ENCODE peak calls at places on chromosomes 2 and 18, in ten cellular contexts. W is GM12878, O is suprapubic skin, R is adrenal gland, Y is heart left ventricle, Q is HCT116, G is endothelial cell of umbilical vein, X is transverse colon, S is breast epithelium, J is uterus. K is an unnamed sample.

GRCh38 chr2:71282493-71282892 is 49.1 kb upstream of the ZNF638 start:
- DNase-seq in W (no peak), O (no peak), R (no peak), Y (no peak), Q (no peak), G (no peak), X (no peak), S (no peak), J (no peak), K (no peak)

GRCh38 chr2:6863792-6864191 is 1.9 kb downstream of the CMPK2 start:
- DNase-seq in W (no peak), O (no peak), R (no peak), Y (peak; percentile 66), Q (no peak), G (no peak), X (no peak), S (no peak), J (peak; percentile 15), K (peak; percentile 59)

GRCh38 chr2:205869439-205869838 is 187.1 kb downstream of the NRP2 start:
- DNase-seq in W (no peak), O (no peak), R (no peak), Y (no peak), Q (no peak), G (no peak), X (no peak), S (no peak), J (no peak), K (no peak)

GRCh38 chr2:38290332-38290731 is 86.7 kb downstream of the ATL2 start:
- DNase-seq in W (no peak), O (no peak), R (no peak), Y (no peak), Q (no peak), G (no peak), X (no peak), S (no peak), J (no peak), K (no peak)

GRCh38 chr2:174697267-174697666 is 67.0 kb downstream of the CHRNA1 start:
- DNase-seq in W (no peak), O (no peak), R (peak; percentile 65), Y (peak; percentile 52), Q (peak; percentile 59), G (peak; percentile 57), X (peak; percentile 49), S (no peak), J (no peak), K (no peak)

GRCh38 chr2:216621292-216621691 is 11.9 kb upstream of the IGFBP2 start:
- DNase-seq in W (no peak), O (no peak), R (no peak), Y (no peak), Q (no peak), G (no peak), X (no peak), S (no peak), J (no peak), K (no peak)

GRCh38 chr2:72116081-72116533 is 31.6 kb downstream of the CYP26B1 start:
- DNase-seq in W (no peak), O (peak; percentile 58), R (no peak), Y (no peak), Q (no peak), G (no peak), X (no peak), S (no peak), J (no peak), K (peak; percentile 49)

GRCh38 chr2:75503048-75503607 is 57.6 kb downstream of the EVA1A start:
- DNase-seq in W (no peak), O (no peak), R (no peak), Y (peak; percentile 25), Q (no peak), G (peak; percentile 97), X (no peak), S (no peak), J (no peak), K (no peak)

GRCh38 chr2:17228461-17228860 is 289.8 kb downstream of the RAD51AP2 start:
- DNase-seq in W (no peak), O (no peak), R (no peak), Y (no peak), Q (no peak), G (no peak), X (no peak), S (no peak), J (no peak), K (no peak)

GRCh38 chr18:63848159-63848558 is 39.3 kb upstream of the SERPINB2 start:
- DNase-seq in W (no peak), O (no peak), R (no peak), Y (no peak), Q (peak; percentile 66), G (peak; percentile 62), X (no peak), S (no peak), J (no peak), K (no peak)

GRCh38 chr2:234500394-234501006 is 3.6 kb upstream of the ARL4C start:
- DNase-seq in W (peak; percentile 53), O (no peak), R (peak; percentile 42), Y (peak; percentile 44), Q (peak; percentile 49), G (peak; percentile 61), X (peak; percentile 66), S (no peak), J (peak; percentile 18), K (no peak)

GRCh38 chr2:64848945-64849344 is 140.3 kb upstream of the SLC1A4 start:
- DNase-seq in W (no peak), O (peak; percentile 2), R (no peak), Y (no peak), Q (no peak), G (no peak), X (no peak), S (no peak), J (no peak), K (no peak)

GRCh38 chr18:59514193-59514592 is 155.1 kb upstream of the LMAN1 start:
- DNase-seq in W (no peak), O (peak; percentile 87), R (peak; percentile 82), Y (peak; percentile 82), Q (no peak), G (peak; percentile 87), X (peak; percentile 20), S (no peak), J (peak; percentile 50), K (peak; percentile 86)

GRCh38 chr2:133287709-133288108 is 280.6 kb downstream of the NCKAP5 start:
- DNase-seq in W (no peak), O (no peak), R (no peak), Y (no peak), Q (no peak), G (peak; percentile 5), X (no peak), S (no peak), J (no peak), K (no peak)

GRCh38 chr2:73291093-73291460 is 2.3 kb downstream of the EGR4 start:
- DNase-seq in W (no peak), O (no peak), R (peak; percentile 49), Y (no peak), Q (no peak), G (peak; percentile 55), X (peak; percentile 45), S (no peak), J (no peak), K (no peak)

GRCh38 chr18:48539406-48540328 is 836 bp downstream of the CTIF start:
- DNase-seq in W (no peak), O (peak; percentile 71), R (peak; percentile 42), Y (peak; percentile 38), Q (no peak), G (peak; percentile 59), X (peak; percentile 45), S (peak; percentile 52), J (peak; percentile 47), K (peak; percentile 79)
- TF ChIP-seq POLR2A in W (no peak), O (no peak), R (no peak), Y (no peak), Q (no peak), G (no peak), X (peak; percentile 24), S (no peak), J (no peak), K (no peak)

GRCh38 chr18:2978626-2979025 is 34.3 kb downstream of the LPIN2 start:
- DNase-seq in W (no peak), O (no peak), R (peak; percentile 87), Y (no peak), Q (no peak), G (peak; percentile 75), X (no peak), S (no peak), J (no peak), K (no peak)
- H3K4me3 ChIP-seq in W (peak overlapping the region; percentile 41), O (no peak overlapping the region), R (no peak overlapping the region), Y (no peak overlapping the region), Q (no peak overlapping the region), G (no peak overlapping the region), X (peak overlapping the region; percentile 10), S (no peak overlapping the region), J (no peak overlapping the region), K (no peak overlapping the region)

GRCh38 chr2:138468617-138469016 is 33.0 kb upstream of the SPOPL start:
- DNase-seq in W (no peak), O (no peak), R (no peak), Y (no peak), Q (no peak), G (no peak), X (no peak), S (no peak), J (no peak), K (no peak)
- TF ChIP-seq POLR2A in W (no peak), O (no peak), R (no peak), Y (no peak), Q (no peak), G (no peak), X (no peak), S (no peak), J (no peak), K (no peak)

DNA sequence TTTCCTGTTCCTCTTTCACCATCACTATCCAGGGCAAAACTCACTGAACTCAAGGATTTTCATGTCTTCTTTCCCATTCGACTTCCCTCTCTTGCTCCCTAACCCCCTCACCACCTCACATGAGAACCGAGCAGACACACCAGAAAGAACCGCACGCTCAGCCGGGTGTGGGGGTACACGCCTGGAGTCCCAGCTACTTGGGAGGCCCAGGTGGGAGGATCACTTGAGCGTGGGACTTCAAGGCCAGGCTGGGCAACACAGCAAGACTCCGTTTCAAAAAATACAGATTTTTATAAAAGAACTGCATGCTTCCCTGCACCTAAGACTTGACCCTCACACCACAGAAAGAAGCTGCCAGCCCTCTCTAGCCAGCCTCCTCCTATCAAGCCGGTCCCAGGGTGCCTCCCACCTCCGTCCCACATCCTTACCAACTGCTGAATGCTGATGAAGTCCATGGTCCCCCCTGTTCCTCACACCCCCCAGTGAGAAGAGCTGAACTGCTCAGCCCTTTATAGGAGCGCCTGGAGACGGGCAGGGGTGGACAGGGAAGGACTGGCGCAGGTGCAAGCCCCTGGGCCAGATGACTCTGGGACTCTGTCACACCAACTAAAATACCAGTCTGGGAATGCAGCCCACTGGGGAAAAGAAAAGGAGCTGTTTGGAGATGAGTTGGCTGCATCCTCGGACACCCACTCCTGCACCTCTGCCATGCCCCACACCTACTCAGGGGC is at the start of gene ANKRD23:
- DNase-seq in W (no peak), O (no peak), R (no peak), Y (no peak), Q (no peak), G (no peak), X (no peak), S (no peak), J (no peak), K (no peak)
- H3K4me3 ChIP-seq in W (no peak within 1 kb of the TSS), O (no peak within 1 kb of the TSS), R (no peak within 1 kb of the TSS), Y (no peak within 1 kb of the TSS), Q (no peak within 1 kb of the TSS), G (no peak within 1 kb of the TSS), X (no peak within 1 kb of the TSS), S (no peak within 1 kb of the TSS), J (no peak within 1 kb of the TSS), K (no peak within 1 kb of the TSS)